ENCODE peak calls at places on chromosomes 7 and 10, in eight cellular contexts. E is effector CD4-positive, alpha-beta T cell; T is HAP-1; R is progenitor cell of endocrine pancreas; H is EL; L is HEK293T; S is stimulated activated CD8-positive, alpha-beta memory T cell treated with anti-CD3 and anti-CD28 coated beads, Interleukin-15, amount 100 ng/mL, for 24 hours; Y is heart right ventricle. V is an unnamed sample.

GRCh38 chr10:133310789-133311188 is 2.1 kb downstream of the ZNF511 start:
- DNase-seq in E (no peak), T (no peak), R (no peak), H (no peak), L (no peak), S (no peak), Y (no peak), V (no peak)

GRCh38 chr7:28280516-28280915 is 99.9 kb upstream of the JAZF1 start:
- DNase-seq in E (no peak), T (no peak), R (no peak), H (no peak), L (no peak), S (no peak), Y (no peak), V (no peak)

GRCh38 chr10:133278577-133279265 is 2.1 kb upstream of the ADAM8 start:
- DNase-seq in E (peak), T (no peak), R (no peak), H (peak), L (no peak), S (no peak), Y (no peak), V (no peak)

GRCh38 chr7:133853706-133854276 is 273.3 kb upstream of the LRGUK start:
- DNase-seq in E (no peak), T (peak), R (no peak), H (peak), L (peak), S (no peak), Y (no peak), V (peak)

GRCh38 chr10:47207894-47208469 is 92.0 kb upstream of the GDF10 start:
- DNase-seq in E (no peak), T (no peak), R (no peak), H (no peak), L (no peak), S (no peak), Y (no peak), V (no peak)

GRCh38 chr10:78559514-78560392 is 509.0 kb upstream of the ZMIZ1 start:
- DNase-seq in E (no peak), T (no peak), R (no peak), H (no peak), L (no peak), S (no peak), Y (no peak), V (no peak)

GRCh38 chr10:12484945-12485805 is 135.8 kb downstream of the CAMK1D start:
- DNase-seq in E (no peak), T (no peak), R (no peak), H (peak), L (no peak), S (no peak), Y (peak), V (no peak)

GRCh38 chr7:10677668-10678232 is 295.9 kb upstream of the PHF14 start:
- DNase-seq in E (no peak), T (no peak), R (no peak), H (no peak), L (no peak), S (no peak), Y (no peak), V (no peak)

GRCh38 chr7:66363655-66364054 is 158.5 kb downstream of the TPST1 start:
- DNase-seq in E (no peak), T (no peak), R (no peak), H (no peak), L (no peak), S (no peak), Y (no peak), V (no peak)

GRCh38 chr10:97407211-97407951 is 6.2 kb upstream of the RRP12 start:
- DNase-seq in E (peak), T (peak), R (peak), H (peak), L (peak), S (no peak), Y (no peak), V (peak)

GRCh38 chr7:92609921-92610518 is 19.8 kb upstream of the FAM133B start:
- DNase-seq in E (no peak), T (no peak), R (no peak), H (no peak), L (no peak), S (no peak), Y (no peak), V (no peak)

GRCh38 chr10:99372546-99373271 is 43.6 kb downstream of the CNNM1 start:
- DNase-seq in E (no peak), T (no peak), R (no peak), H (peak), L (no peak), S (no peak), Y (no peak), V (no peak)

GRCh38 chr7:135976312-135977019 is 693 bp downstream of the MTPN start:
- DNase-seq in E (peak), T (no peak), R (no peak), H (no peak), L (peak), S (no peak), Y (no peak), V (no peak)

GRCh38 chr7:4797858-4798705 is 22.7 kb downstream of the AP5Z1 start:
- DNase-seq in E (peak), T (peak), R (peak), H (peak), L (peak), S (peak), Y (peak), V (peak)

GRCh38 chr10:126425473-126426065 is 37.3 kb upstream of the ADAM12 start:
- DNase-seq in E (no peak), T (no peak), R (no peak), H (no peak), L (no peak), S (no peak), Y (no peak), V (no peak)

GRCh38 chr7:45625714-45626440 is 51.7 kb downstream of the ADCY1 start:
- DNase-seq in E (no peak), T (no peak), R (no peak), H (no peak), L (no peak), S (no peak), Y (no peak), V (no peak)

GRCh38 chr10:70590663-70591416 is 11.7 kb downstream of the PRF1 start:
- DNase-seq in E (no peak), T (no peak), R (no peak), H (no peak), L (no peak), S (no peak), Y (no peak), V (no peak)

GRCh38 chr10:110353244-110354119 is 48.8 kb upstream of the SMNDC1 start:
- DNase-seq in E (peak), T (no peak), R (no peak), H (peak), L (no peak), S (no peak), Y (no peak), V (no peak)

GRCh38 chr7:77386165-77386824 is 29.9 kb downstream of the GSAP start:
- DNase-seq in E (no peak), T (no peak), R (no peak), H (no peak), L (no peak), S (no peak), Y (no peak), V (no peak)

GRCh38 chr7:13327669-13328068 is 640.2 kb downstream of the ARL4A start:
- DNase-seq in E (no peak), T (no peak), R (no peak), H (no peak), L (no peak), S (no peak), Y (no peak), V (no peak)

GRCh38 chr7:46747222-46747621 is 826.1 kb upstream of the IGFBP3 start:
- DNase-seq in E (no peak), T (no peak), R (no peak), H (no peak), L (no peak), S (no peak), Y (no peak), V (no peak)

GRCh38 chr7:45111298-45112223 is at the start of gene TBRG4:
- DNase-seq in E (peak), T (peak), R (peak), H (peak), L (peak), S (peak), Y (peak), V (peak)

GRCh38 chr10:98170249-98171117 is 36.0 kb downstream of the R3HCC1L start:
- DNase-seq in E (no peak), T (peak), R (peak), H (peak), L (peak), S (no peak), Y (no peak), V (peak)

GRCh38 chr7:113404245-113404644 is 285.9 kb upstream of the SMIM30 start:
- DNase-seq in E (no peak), T (no peak), R (no peak), H (no peak), L (peak), S (no peak), Y (no peak), V (no peak)

GRCh38 chr7:10860516-10860915 is 113.2 kb upstream of the PHF14 start:
- DNase-seq in E (no peak), T (no peak), R (no peak), H (no peak), L (no peak), S (no peak), Y (no peak), V (peak)

GRCh38 chr7:107836237-107837144 is 33.5 kb upstream of the SLC26A3 start:
- DNase-seq in E (no peak), T (no peak), R (no peak), H (no peak), L (no peak), S (no peak), Y (no peak), V (no peak)